ENCODE peak calls at places on chromosomes 7 and 10, in four cellular contexts. P is testis, U is upper lobe of left lung, T is stomach. M is an unnamed sample. For H3K4me1 and H3K9me3, the result is how much of the 10 kb centered on the place peaks cover.

GRCh38 chr10:132418520-132419416 is 21.8 kb downstream of the PWWP2B start:
- DNase-seq in P (peak), U (peak), T (peak), M (no peak)

GRCh38 chr7:3300221-3300650 is 816 bp upstream of the SDK1 start:
- DNase-seq in P (no peak), U (no peak), T (no peak), M (no peak)

GRCh38 chr10:44184633-44185314 is 200.1 kb downstream of the CXCL12 start:
- DNase-seq in P (no peak), U (no peak), T (no peak), M (no peak)

GRCh38 chr10:124448696-124449169 is 1.1 kb downstream of the NKX1-2 start:
- DNase-seq in P (no peak), U (no peak), T (no peak), M (no peak)

GRCh38 chr7:158301221-158301620 is 286.4 kb downstream of the PTPRN2 start:
- DNase-seq in P (no peak), U (no peak), T (peak), M (no peak)

GRCh38 chr7:77797734-77798393 is 370 bp downstream of the TMEM60 start:
- DNase-seq in P (no peak), U (peak), T (peak), M (no peak)

GRCh38 chr7:68224041-68224534 is 1227.5 kb downstream of the TYW1 start:
- DNase-seq in P (peak), U (peak), T (no peak), M (peak)

GRCh38 chr7:147153571-147153970 is 1037.0 kb downstream of the CNTNAP2 start:
- DNase-seq in P (no peak), U (no peak), T (no peak), M (no peak)

GRCh38 chr7:1558841-1559625 is 3.0 kb upstream of the TMEM184A start:
- DNase-seq in P (no peak), U (peak), T (peak), M (no peak)

GRCh38 chr10:58643029-58643428 is 130.4 kb downstream of the BICC1 start:
- DNase-seq in P (no peak), U (no peak), T (no peak), M (no peak)

GRCh38 chr7:92246363-92247101 is 758 bp downstream of the ANKIB1 start:
- DNase-seq in P (peak), U (no peak), T (no peak), M (peak)

GRCh38 chr10:10293431-10293830 is 724.2 kb upstream of the CELF2 start:
- DNase-seq in P (peak), U (no peak), T (no peak), M (peak)

GRCh38 chr10:17838080-17838634 is 29.0 kb downstream of the MRC1 start:
- DNase-seq in P (no peak), U (no peak), T (no peak), M (no peak)

GRCh38 chr7:108805808-108806397 is 236.2 kb downstream of the DNAJB9 start:
- DNase-seq in P (peak), U (no peak), T (no peak), M (no peak)

GRCh38 chr7:8162181-8162580 is 99.8 kb downstream of the ICA1 start:
- DNase-seq in P (no peak), U (no peak), T (no peak), M (no peak)

GRCh38 chr7:28128608-28129007 is 52.0 kb downstream of the JAZF1 start:
- DNase-seq in P (no peak), U (no peak), T (no peak), M (no peak)

GRCh38 chr7:21542891-21543527 is at the start of gene DNAH11:
- DNase-seq in P (peak), U (peak), T (peak), M (no peak)

GRCh38 chr7:147804032-147804431 is 786.5 kb upstream of the C7orf33 start:
- DNase-seq in P (no peak), U (no peak), T (no peak), M (no peak)

GRCh38 chr10:80057171-80057570 is 21.3 kb upstream of the TMEM254 start:
- DNase-seq in P (no peak), U (no peak), T (no peak), M (no peak)

GRCh38 chr10:93875032-93875358 is 18.8 kb upstream of the SLC35G1 start:
- DNase-seq in P (no peak), U (no peak), T (no peak), M (no peak)

GRCh38 chr10:26214004-26214403 is 2.6 kb upstream of the GAD2 start:
- DNase-seq in P (no peak), U (no peak), T (no peak), M (no peak)

GRCh38 chr7:98110249-98111022 is 3.8 kb downstream of the LMTK2 start:
- DNase-seq in P (peak), U (no peak), T (peak), M (no peak)
- TF ChIP-seq POLR2A in P (no peak), U (no peak), T (no peak), M (no peak)

GRCh38 chr10:103120546-103120945 is 72.5 kb downstream of the NT5C2 start:
- DNase-seq in P (no peak), U (no peak), T (no peak), M (no peak)

GRCh38 chr10:103123282-103124033 is 69.6 kb downstream of the NT5C2 start:
- DNase-seq in P (no peak), U (no peak), T (no peak), M (no peak)

GRCh38 chr10:103124420-103125096 is 68.5 kb downstream of the NT5C2 start:
- DNase-seq in P (no peak), U (no peak), T (no peak), M (no peak)

GRCh38 chr10:103117247-103117646 is 75.8 kb downstream of the NT5C2 start:
- DNase-seq in P (no peak), U (no peak), T (no peak), M (no peak)

GRCh38 chr10:103120977-103121735 is 71.9 kb downstream of the NT5C2 start:
- DNase-seq in P (no peak), U (no peak), T (no peak), M (no peak)
- H3K4me1 ChIP-seq in P (under half), U (under half), T (under half), M (under half)

DNA sequence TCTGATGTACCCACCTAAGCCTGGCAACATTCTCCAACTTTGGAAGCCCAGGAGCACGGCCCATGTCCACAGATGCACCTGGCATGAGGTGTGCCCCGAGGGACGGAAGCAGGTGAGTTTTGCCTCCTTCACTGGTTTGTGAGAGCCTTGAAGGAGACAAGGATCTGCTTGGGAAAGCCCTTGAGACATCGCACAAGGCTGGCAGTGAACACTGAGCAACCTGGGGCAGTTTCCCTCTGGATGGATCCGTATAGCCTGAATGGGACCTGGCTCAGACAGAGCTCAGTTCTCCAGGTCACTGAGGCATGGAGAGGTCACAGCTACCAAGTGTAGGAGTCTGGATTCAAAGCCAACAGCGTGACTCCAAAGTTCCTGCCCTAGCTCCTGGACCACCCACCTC is 8.8 kb upstream of the NUPR2 start:
- DNase-seq in P (no peak), U (no peak), T (no peak), M (no peak)
- H3K9me3 ChIP-seq in P (under half), U (under half), T (under half), M (under half)

GRCh38 chr10:101569838-101570763 is 18.0 kb downstream of the POLL start:
- DNase-seq in P (peak), U (peak), T (peak), M (peak)

GRCh38 chr10:101571573-101571925 is 16.5 kb downstream of the POLL start:
- DNase-seq in P (no peak), U (no peak), T (no peak), M (no peak)

GRCh38 chr10:101572785-101573184 is 15.3 kb downstream of the POLL start:
- DNase-seq in P (no peak), U (no peak), T (no peak), M (no peak)

GRCh38 chr10:101569465-101569837 is 18.6 kb downstream of the POLL start:
- DNase-seq in P (no peak), U (peak), T (no peak), M (no peak)

GRCh38 chr10:101570764-101571572 is 17.1 kb downstream of the POLL start:
- DNase-seq in P (peak), U (peak), T (no peak), M (peak)
- TF ChIP-seq POLR2A in P (no peak), U (no peak), T (no peak), M (no peak)

GRCh38 chr10:114363745-114364460 is 40.4 kb downstream of the AFAP1L2 start:
- DNase-seq in P (no peak), U (no peak), T (no peak), M (no peak)

GRCh38 chr10:114359041-114359952 is 45.0 kb downstream of the AFAP1L2 start:
- DNase-seq in P (no peak), U (no peak), T (no peak), M (no peak)

GRCh38 chr10:114364726-114365125 is 39.6 kb downstream of the AFAP1L2 start:
- DNase-seq in P (no peak), U (no peak), T (no peak), M (no peak)

GRCh38 chr10:114359953-114360345 is 44.4 kb downstream of the AFAP1L2 start:
- DNase-seq in P (no peak), U (no peak), T (no peak), M (no peak)

GRCh38 chr10:114362831-114363355 is 41.4 kb downstream of the AFAP1L2 start:
- DNase-seq in P (no peak), U (peak), T (no peak), M (no peak)
- H3K4me1 ChIP-seq in P (under half), U (under half), T (under half), M (under half)

GRCh38 chr10:37639200-37639599 is 218.2 kb downstream of the ZNF248 start:
- DNase-seq in P (no peak), U (peak), T (no peak), M (no peak)

GRCh38 chr10:37638569-37638968 is 218.8 kb downstream of the ZNF248 start:
- DNase-seq in P (no peak), U (peak), T (no peak), M (no peak)

GRCh38 chr10:37640301-37640700 is 217.1 kb downstream of the ZNF248 start:
- DNase-seq in P (no peak), U (peak), T (no peak), M (no peak)

GRCh38 chr10:37634351-37634880 is 223.0 kb downstream of the ZNF248 start:
- DNase-seq in P (no peak), U (peak), T (no peak), M (no peak)
- H3K9me3 ChIP-seq in P (under half), U (under half), T (under half), M (under half)

GRCh38 chr7:25832456-25832855 is 319.5 kb upstream of the NFE2L3 start:
- DNase-seq in P (peak), U (no peak), T (no peak), M (no peak)

GRCh38 chr7:25830228-25830627 is 321.8 kb upstream of the NFE2L3 start:
- DNase-seq in P (no peak), U (no peak), T (no peak), M (no peak)

GRCh38 chr7:25830986-25831558 is 320.9 kb upstream of the NFE2L3 start:
- DNase-seq in P (no peak), U (no peak), T (no peak), M (no peak)

GRCh38 chr7:25832926-25833325 is 319.1 kb upstream of the NFE2L3 start:
- DNase-seq in P (peak), U (no peak), T (no peak), M (no peak)

DNA sequence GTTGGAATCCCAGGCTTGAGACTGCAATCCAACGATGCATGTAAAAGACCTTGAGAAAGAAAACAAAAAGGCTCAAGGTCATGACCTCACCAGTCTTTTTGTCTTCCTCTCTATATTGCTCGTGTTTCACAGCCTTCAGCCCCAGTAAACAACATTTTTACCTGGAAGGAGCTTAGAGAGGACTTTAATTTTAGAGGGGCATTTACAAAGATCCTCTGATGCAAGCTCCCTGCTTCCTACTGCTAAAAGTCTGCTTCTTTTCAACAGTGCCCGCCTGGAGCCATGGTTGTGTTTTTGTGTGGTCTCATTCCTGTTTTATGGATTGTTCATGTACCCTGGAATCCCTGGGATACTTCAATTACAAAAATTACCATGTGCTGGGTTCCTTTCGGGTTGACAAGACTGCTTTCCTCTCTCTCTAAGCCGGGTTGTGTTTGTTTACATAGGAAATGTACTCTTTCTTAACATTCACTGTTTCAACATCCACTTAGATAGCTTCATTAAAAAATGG is 320.0 kb upstream of the NFE2L3 start:
- DNase-seq in P (no peak), U (no peak), T (no peak), M (no peak)
- TF ChIP-seq POLR2A in P (no peak), U (no peak), T (no peak), M (no peak)

GRCh38 chr7:137996386-137996851 is 5.5 kb downstream of the CREB3L2 start:
- DNase-seq in P (no peak), U (no peak), T (peak), M (no peak)

GRCh38 chr7:137993395-137993743 is 8.5 kb downstream of the CREB3L2 start:
- DNase-seq in P (no peak), U (no peak), T (no peak), M (no peak)

GRCh38 chr7:137992738-137993394 is 9.0 kb downstream of the CREB3L2 start:
- DNase-seq in P (peak), U (no peak), T (no peak), M (peak)

GRCh38 chr7:137992042-137992737 is 9.7 kb downstream of the CREB3L2 start:
- DNase-seq in P (no peak), U (no peak), T (no peak), M (no peak)

DNA sequence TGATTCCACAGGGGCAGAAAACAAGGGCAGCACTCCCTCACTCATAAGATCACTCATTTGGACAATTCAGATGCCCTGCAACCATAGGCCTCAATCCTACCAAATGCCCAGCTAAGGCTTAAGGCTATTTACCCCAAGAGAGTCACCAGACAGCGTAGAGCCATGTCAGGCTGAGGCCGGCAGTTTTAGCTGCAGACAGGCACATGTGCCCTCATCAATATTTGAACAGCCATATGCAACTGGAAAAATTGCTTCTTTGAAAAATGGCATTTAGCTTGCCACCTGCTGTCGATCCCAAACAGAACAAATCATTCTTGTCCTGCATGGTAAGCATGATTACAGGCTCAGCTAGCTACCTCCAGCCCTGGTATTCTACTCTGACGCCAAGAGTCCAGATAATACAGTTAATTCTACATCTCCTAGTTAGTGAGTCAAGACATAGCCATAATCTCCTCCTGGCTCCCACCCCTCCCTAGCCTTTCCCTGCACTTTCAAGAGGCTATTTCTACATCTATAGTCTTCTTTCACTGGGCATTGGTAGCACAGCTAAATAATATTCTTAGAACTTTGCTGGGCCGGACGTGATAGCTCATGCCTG is 7.7 kb downstream of the CREB3L2 start:
- DNase-seq in P (no peak), U (no peak), T (no peak), M (no peak)
- H3K4me1 ChIP-seq in P (under half), U (half or more), T (half or more), M (under half)